ENCODE peak calls at places on chromosome 18, in nine cellular contexts. One of them, this sample, is unnamed.

GRCh38 chr18:31651369-31651768 is 33.0 kb downstream of the B4GALT6 start:
- DNase-seq in adrenal gland: no peak
- DNase-seq in BE2C: no peak
- DNase-seq in bronchial epithelial cell: no peak
- DNase-seq in astrocyte of the spinal cord: no peak
- DNase-seq in psoas muscle: no peak
- DNase-seq in transverse colon: no peak
- DNase-seq in GM13976: no peak
- DNase-seq in neural progenitor cell: no peak
- DNase-seq in this sample: no peak

GRCh38 chr18:28115149-28115550 is 61.8 kb downstream of the CDH2 start:
- DNase-seq in adrenal gland: no peak
- DNase-seq in BE2C: peak; percentile 10
- DNase-seq in bronchial epithelial cell: peak; percentile 70
- DNase-seq in astrocyte of the spinal cord: peak; percentile 95
- DNase-seq in psoas muscle: no peak
- DNase-seq in transverse colon: no peak
- DNase-seq in GM13976: no peak
- DNase-seq in neural progenitor cell: no peak
- DNase-seq in this sample: no peak

GRCh38 chr18:8982416-8983183 is 119.9 kb upstream of the NDUFV2 start:
- DNase-seq in adrenal gland: no peak
- DNase-seq in BE2C: peak; percentile 51
- DNase-seq in bronchial epithelial cell: peak; percentile 74
- DNase-seq in astrocyte of the spinal cord: peak; percentile 66
- DNase-seq in psoas muscle: no peak
- DNase-seq in transverse colon: peak; percentile 30
- DNase-seq in GM13976: no peak
- DNase-seq in neural progenitor cell: peak; percentile 69
- DNase-seq in this sample: no peak

GRCh38 chr18:75489493-75490190 is 62.1 kb upstream of the SMIM21 start:
- DNase-seq in adrenal gland: no peak
- DNase-seq in BE2C: no peak
- DNase-seq in bronchial epithelial cell: peak; percentile 93
- DNase-seq in astrocyte of the spinal cord: peak; percentile 95
- DNase-seq in psoas muscle: no peak
- DNase-seq in transverse colon: no peak
- DNase-seq in GM13976: no peak
- DNase-seq in neural progenitor cell: no peak
- DNase-seq in this sample: no peak

GRCh38 chr18:71047882-71048281 is 759.0 kb downstream of the SOCS6 start:
- DNase-seq in adrenal gland: no peak
- DNase-seq in BE2C: no peak
- DNase-seq in bronchial epithelial cell: no peak
- DNase-seq in astrocyte of the spinal cord: no peak
- DNase-seq in psoas muscle: no peak
- DNase-seq in transverse colon: no peak
- DNase-seq in GM13976: no peak
- DNase-seq in neural progenitor cell: no peak
- DNase-seq in this sample: no peak

GRCh38 chr18:70373062-70373519 is 84.2 kb downstream of the SOCS6 start:
- DNase-seq in adrenal gland: peak; percentile 42
- DNase-seq in BE2C: no peak
- DNase-seq in bronchial epithelial cell: peak; percentile 69
- DNase-seq in astrocyte of the spinal cord: peak; percentile 86
- DNase-seq in psoas muscle: no peak
- DNase-seq in transverse colon: no peak
- DNase-seq in GM13976: no peak
- DNase-seq in neural progenitor cell: no peak
- DNase-seq in this sample: no peak

GRCh38 chr18:59272221-59272888 is 899 bp downstream of the RAX start:
- DNase-seq in adrenal gland: no peak
- DNase-seq in BE2C: no peak
- DNase-seq in bronchial epithelial cell: no peak
- DNase-seq in astrocyte of the spinal cord: no peak
- DNase-seq in psoas muscle: no peak
- DNase-seq in transverse colon: no peak
- DNase-seq in GM13976: peak; percentile 42
- DNase-seq in neural progenitor cell: peak; percentile 66
- DNase-seq in this sample: peak; percentile 18

GRCh38 chr18:52278191-52278590 is 61.8 kb upstream of the DCC start:
- DNase-seq in adrenal gland: no peak
- DNase-seq in BE2C: no peak
- DNase-seq in bronchial epithelial cell: no peak
- DNase-seq in astrocyte of the spinal cord: no peak
- DNase-seq in psoas muscle: no peak
- DNase-seq in transverse colon: no peak
- DNase-seq in GM13976: no peak
- DNase-seq in neural progenitor cell: no peak
- DNase-seq in this sample: no peak

GRCh38 chr18:79517322-79517721 is 121.6 kb downstream of the NFATC1 start:
- DNase-seq in adrenal gland: no peak
- DNase-seq in BE2C: no peak
- DNase-seq in bronchial epithelial cell: no peak
- DNase-seq in astrocyte of the spinal cord: no peak
- DNase-seq in psoas muscle: no peak
- DNase-seq in transverse colon: no peak
- DNase-seq in GM13976: no peak
- DNase-seq in neural progenitor cell: no peak
- DNase-seq in this sample: no peak

GRCh38 chr18:61333746-61334490 is 688 bp downstream of the CDH20 start:
- DNase-seq in adrenal gland: peak; percentile 6
- DNase-seq in BE2C: no peak
- DNase-seq in bronchial epithelial cell: no peak
- DNase-seq in astrocyte of the spinal cord: peak; percentile 29
- DNase-seq in psoas muscle: no peak
- DNase-seq in transverse colon: no peak
- DNase-seq in GM13976: no peak
- DNase-seq in neural progenitor cell: peak; percentile 61
- DNase-seq in this sample: no peak

GRCh38 chr18:31723998-31724711 is 36.5 kb downstream of the SLC25A52 start:
- DNase-seq in adrenal gland: peak; percentile 57
- DNase-seq in BE2C: no peak
- DNase-seq in bronchial epithelial cell: no peak
- DNase-seq in astrocyte of the spinal cord: peak; percentile 6
- DNase-seq in psoas muscle: peak; percentile 37
- DNase-seq in transverse colon: peak; percentile 10
- DNase-seq in GM13976: peak; percentile 59
- DNase-seq in neural progenitor cell: no peak
- DNase-seq in this sample: peak; percentile 40

GRCh38 chr18:59502222-59502898 is 143.3 kb upstream of the LMAN1 start:
- DNase-seq in adrenal gland: no peak
- DNase-seq in BE2C: no peak
- DNase-seq in bronchial epithelial cell: peak; percentile 79
- DNase-seq in astrocyte of the spinal cord: peak; percentile 85
- DNase-seq in psoas muscle: no peak
- DNase-seq in transverse colon: no peak
- DNase-seq in GM13976: no peak
- DNase-seq in neural progenitor cell: no peak
- DNase-seq in this sample: no peak

GRCh38 chr18:56330381-56331115 is 307.8 kb downstream of the TXNL1 start:
- DNase-seq in adrenal gland: no peak
- DNase-seq in BE2C: no peak
- DNase-seq in bronchial epithelial cell: no peak
- DNase-seq in astrocyte of the spinal cord: no peak
- DNase-seq in psoas muscle: no peak
- DNase-seq in transverse colon: no peak
- DNase-seq in GM13976: no peak
- DNase-seq in neural progenitor cell: no peak
- DNase-seq in this sample: no peak

DNA sequence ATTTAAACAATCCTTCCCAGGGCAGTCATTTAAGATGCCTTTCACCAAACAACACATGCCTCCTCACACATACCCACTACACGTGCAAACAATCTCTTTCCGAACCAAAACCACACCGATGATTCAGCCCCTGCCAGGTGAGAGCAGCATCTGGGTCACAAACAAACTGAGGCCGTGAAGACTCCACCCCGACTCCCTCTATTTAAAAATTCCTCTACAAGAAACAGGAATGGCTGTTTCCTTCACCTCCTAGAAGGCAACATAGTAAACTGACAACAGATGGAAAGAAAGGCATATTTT is 8.6 kb downstream of the CYB5A start:
- DNase-seq in adrenal gland: no peak
- DNase-seq in BE2C: no peak
- DNase-seq in bronchial epithelial cell: peak; percentile 62
- DNase-seq in astrocyte of the spinal cord: no peak
- DNase-seq in psoas muscle: no peak
- DNase-seq in transverse colon: no peak
- DNase-seq in GM13976: no peak
- DNase-seq in neural progenitor cell: no peak
- DNase-seq in this sample: peak; percentile 3
- TF ChIP-seq CTCF in adrenal gland: no peak
- TF ChIP-seq CTCF in BE2C: no peak
- TF ChIP-seq CTCF in bronchial epithelial cell: no peak
- TF ChIP-seq CTCF in astrocyte of the spinal cord: no peak
- TF ChIP-seq CTCF in psoas muscle: no peak
- TF ChIP-seq CTCF in transverse colon: no peak
- TF ChIP-seq CTCF in GM13976: no peak
- TF ChIP-seq CTCF in neural progenitor cell: no peak
- TF ChIP-seq CTCF in this sample: no peak

GRCh38 chr18:76528477-76529432 is 33.7 kb upstream of the ZNF516 start:
- DNase-seq in adrenal gland: peak; percentile 67
- DNase-seq in BE2C: no peak
- DNase-seq in bronchial epithelial cell: peak; percentile 72
- DNase-seq in astrocyte of the spinal cord: peak; percentile 36
- DNase-seq in psoas muscle: peak; percentile 22
- DNase-seq in transverse colon: peak; percentile 24
- DNase-seq in GM13976: no peak
- DNase-seq in neural progenitor cell: peak; percentile 40
- DNase-seq in this sample: peak; percentile 44
- TF ChIP-seq CTCF in adrenal gland: no peak
- TF ChIP-seq CTCF in BE2C: no peak
- TF ChIP-seq CTCF in bronchial epithelial cell: peak; percentile 27
- TF ChIP-seq CTCF in astrocyte of the spinal cord: peak; percentile 13
- TF ChIP-seq CTCF in psoas muscle: no peak
- TF ChIP-seq CTCF in transverse colon: no peak
- TF ChIP-seq CTCF in GM13976: no peak
- TF ChIP-seq CTCF in neural progenitor cell: peak; percentile 26
- TF ChIP-seq CTCF in this sample: no peak

GRCh38 chr18:73780218-73780617 is 367.4 kb downstream of the FBXO15 start:
- DNase-seq in adrenal gland: no peak
- DNase-seq in BE2C: no peak
- DNase-seq in bronchial epithelial cell: no peak
- DNase-seq in astrocyte of the spinal cord: no peak
- DNase-seq in psoas muscle: no peak
- DNase-seq in transverse colon: no peak
- DNase-seq in GM13976: no peak
- DNase-seq in neural progenitor cell: peak; percentile 47
- DNase-seq in this sample: no peak

GRCh38 chr18:73777356-73778051 is 370.1 kb downstream of the FBXO15 start:
- DNase-seq in adrenal gland: no peak
- DNase-seq in BE2C: no peak
- DNase-seq in bronchial epithelial cell: no peak
- DNase-seq in astrocyte of the spinal cord: no peak
- DNase-seq in psoas muscle: no peak
- DNase-seq in transverse colon: no peak
- DNase-seq in GM13976: no peak
- DNase-seq in neural progenitor cell: no peak
- DNase-seq in this sample: no peak

GRCh38 chr18:73778052-73778395 is 369.6 kb downstream of the FBXO15 start:
- DNase-seq in adrenal gland: no peak
- DNase-seq in BE2C: no peak
- DNase-seq in bronchial epithelial cell: no peak
- DNase-seq in astrocyte of the spinal cord: no peak
- DNase-seq in psoas muscle: no peak
- DNase-seq in transverse colon: no peak
- DNase-seq in GM13976: no peak
- DNase-seq in neural progenitor cell: no peak
- DNase-seq in this sample: no peak

GRCh38 chr18:73774836-73775509 is 372.7 kb downstream of the FBXO15 start:
- DNase-seq in adrenal gland: no peak
- DNase-seq in BE2C: peak; percentile 12
- DNase-seq in bronchial epithelial cell: peak; percentile 20
- DNase-seq in astrocyte of the spinal cord: no peak
- DNase-seq in psoas muscle: no peak
- DNase-seq in transverse colon: no peak
- DNase-seq in GM13976: no peak
- DNase-seq in neural progenitor cell: peak; percentile 45
- DNase-seq in this sample: no peak
- TF ChIP-seq CTCF in adrenal gland: no peak
- TF ChIP-seq CTCF in BE2C: no peak
- TF ChIP-seq CTCF in bronchial epithelial cell: no peak
- TF ChIP-seq CTCF in astrocyte of the spinal cord: no peak
- TF ChIP-seq CTCF in psoas muscle: no peak
- TF ChIP-seq CTCF in transverse colon: no peak
- TF ChIP-seq CTCF in GM13976: no peak
- TF ChIP-seq CTCF in neural progenitor cell: peak; percentile 19
- TF ChIP-seq CTCF in this sample: no peak

GRCh38 chr18:10443001-10443400 is 11.4 kb upstream of the APCDD1 start:
- DNase-seq in adrenal gland: no peak
- DNase-seq in BE2C: no peak
- DNase-seq in bronchial epithelial cell: no peak
- DNase-seq in astrocyte of the spinal cord: no peak
- DNase-seq in psoas muscle: no peak
- DNase-seq in transverse colon: no peak
- DNase-seq in GM13976: no peak
- DNase-seq in neural progenitor cell: no peak
- DNase-seq in this sample: no peak

GRCh38 chr18:10444314-10445006 is 10.0 kb upstream of the APCDD1 start:
- DNase-seq in adrenal gland: no peak
- DNase-seq in BE2C: no peak
- DNase-seq in bronchial epithelial cell: no peak
- DNase-seq in astrocyte of the spinal cord: no peak
- DNase-seq in psoas muscle: no peak
- DNase-seq in transverse colon: no peak
- DNase-seq in GM13976: no peak
- DNase-seq in neural progenitor cell: no peak
- DNase-seq in this sample: no peak

GRCh38 chr18:10440874-10441273 is 13.6 kb upstream of the APCDD1 start:
- DNase-seq in adrenal gland: no peak
- DNase-seq in BE2C: no peak
- DNase-seq in bronchial epithelial cell: no peak
- DNase-seq in astrocyte of the spinal cord: no peak
- DNase-seq in psoas muscle: no peak
- DNase-seq in transverse colon: no peak
- DNase-seq in GM13976: no peak
- DNase-seq in neural progenitor cell: no peak
- DNase-seq in this sample: no peak

GRCh38 chr18:10441472-10441871 is 13.0 kb upstream of the APCDD1 start:
- DNase-seq in adrenal gland: no peak
- DNase-seq in BE2C: no peak
- DNase-seq in bronchial epithelial cell: no peak
- DNase-seq in astrocyte of the spinal cord: no peak
- DNase-seq in psoas muscle: no peak
- DNase-seq in transverse colon: no peak
- DNase-seq in GM13976: no peak
- DNase-seq in neural progenitor cell: no peak
- DNase-seq in this sample: no peak

GRCh38 chr18:10442551-10442971 is 11.9 kb upstream of the APCDD1 start:
- DNase-seq in adrenal gland: no peak
- DNase-seq in BE2C: no peak
- DNase-seq in bronchial epithelial cell: no peak
- DNase-seq in astrocyte of the spinal cord: no peak
- DNase-seq in psoas muscle: no peak
- DNase-seq in transverse colon: no peak
- DNase-seq in GM13976: no peak
- DNase-seq in neural progenitor cell: peak; percentile 16
- DNase-seq in this sample: no peak
- TF ChIP-seq CTCF in adrenal gland: no peak
- TF ChIP-seq CTCF in BE2C: no peak
- TF ChIP-seq CTCF in bronchial epithelial cell: peak; percentile 23
- TF ChIP-seq CTCF in astrocyte of the spinal cord: peak; percentile 15
- TF ChIP-seq CTCF in psoas muscle: no peak
- TF ChIP-seq CTCF in transverse colon: no peak
- TF ChIP-seq CTCF in GM13976: no peak
- TF ChIP-seq CTCF in neural progenitor cell: no peak
- TF ChIP-seq CTCF in this sample: no peak